ENCODE peak calls at places on chromosome 19, in four cellular contexts. G is GM12878, P is H1, W is K562. T is an unnamed sample.

GRCh38 chr19:11887247-11887617 is 350 bp upstream of the ZNF69 start:
- DNase-seq in P (no peak), W (no peak), G (no peak), T (no peak)

GRCh38 chr19:1864480-1865171 is 1.2 kb upstream of the KLF16 start:
- DNase-seq in P (no peak), G (no peak), W (peak), T (peak)

GRCh38 chr19:8684001-8684902 is 14.3 kb downstream of the ACTL9 start:
- DNase-seq in W (no peak), G (no peak), P (no peak), T (no peak)

GRCh38 chr19:41956621-41957020 is 2.5 kb downstream of the RABAC1 start:
- DNase-seq in W (no peak), G (no peak), P (no peak), T (no peak)

GRCh38 chr19:5621945-5622464 is 571 bp downstream of the SAFB2 start:
- DNase-seq in W (peak), P (no peak), G (no peak), T (no peak)

GRCh38 chr19:15640294-15640903 is at the start of gene CYP4F3:
- DNase-seq in G (no peak), P (no peak), W (peak), T (peak)

GRCh38 chr19:35178701-35179100 is 24.2 kb downstream of the FXYD5 start:
- DNase-seq in G (no peak), W (no peak), P (no peak), T (no peak)

GRCh38 chr19:58562126-58563033 is 4.0 kb upstream of the UBE2M start:
- DNase-seq in P (no peak), G (no peak), W (no peak), T (no peak)

GRCh38 chr19:54017266-54017665 is 25.8 kb downstream of the CACNG6 start:
- DNase-seq in G (no peak), P (no peak), W (no peak), T (no peak)

GRCh38 chr19:54115071-54116063 is at the start of the genes PRPF31 and TFPT:
- DNase-seq in G (peak), P (peak), W (peak), T (peak)

GRCh38 chr19:38583219-38583984 is 34.4 kb downstream of the MAP4K1 start:
- DNase-seq in W (no peak), P (no peak), G (peak), T (no peak)

GRCh38 chr19:49497047-49497789 is 984 bp downstream of the RPS11 start:
- DNase-seq in P (no peak), G (no peak), W (peak), T (no peak)

GRCh38 chr19:4914736-4915501 is 5.6 kb downstream of the UHRF1 start:
- DNase-seq in G (no peak), W (peak), P (no peak), T (no peak)

GRCh38 chr19:39202998-39203355 is 1.1 kb downstream of the SYCN start:
- DNase-seq in G (no peak), W (no peak), P (no peak), T (no peak)

GRCh38 chr19:54188224-54188871 is 1.0 kb downstream of the MBOAT7 start:
- DNase-seq in P (no peak), W (peak), G (no peak), T (no peak)

GRCh38 chr19:6753178-6754031 is 13.8 kb downstream of the SH2D3A start:
- DNase-seq in W (peak), P (peak), G (peak), T (peak)

GRCh38 chr19:57099199-57099661 is 20.6 kb upstream of the USP29 start:
- DNase-seq in P (no peak), G (no peak), W (peak), T (peak)

GRCh38 chr19:29927944-29928669 is 13.9 kb upstream of the URI1 start:
- DNase-seq in G (peak), P (no peak), W (peak), T (peak)

GRCh38 chr19:1747285-1748114 is 5.8 kb upstream of the ONECUT3 start:
- DNase-seq in G (no peak), P (peak), W (peak), T (peak)

GRCh38 chr19:52665529-52665928 is 27.4 kb upstream of the ZNF83 start:
- DNase-seq in W (peak), G (no peak), P (no peak), T (no peak)

GRCh38 chr19:50793558-50794065 is 3.4 kb downstream of the ACP4 start:
- DNase-seq in G (no peak), W (peak), P (no peak), T (no peak)

GRCh38 chr19:47882890-47883289 is 3.2 kb downstream of the SULT2A1 start:
- DNase-seq in G (no peak), W (no peak), P (no peak), T (no peak)

GRCh38 chr19:38122402-38123093 is 101.5 kb downstream of the DPF1 start:
- DNase-seq in P (no peak), G (no peak), W (peak), T (no peak)

GRCh38 chr19:50482271-50482855 is 5.7 kb upstream of the GARIN5A start:
- DNase-seq in P (no peak), G (no peak), W (no peak), T (no peak)

GRCh38 chr19:6536138-6536671 is 5.4 kb downstream of the TNFSF9 start:
- DNase-seq in G (peak), P (no peak), W (peak), T (peak)

GRCh38 chr19:49739098-49739497 is 24.0 kb downstream of the TSKS start:
- DNase-seq in G (no peak), P (no peak), W (no peak), T (no peak)

DNA sequence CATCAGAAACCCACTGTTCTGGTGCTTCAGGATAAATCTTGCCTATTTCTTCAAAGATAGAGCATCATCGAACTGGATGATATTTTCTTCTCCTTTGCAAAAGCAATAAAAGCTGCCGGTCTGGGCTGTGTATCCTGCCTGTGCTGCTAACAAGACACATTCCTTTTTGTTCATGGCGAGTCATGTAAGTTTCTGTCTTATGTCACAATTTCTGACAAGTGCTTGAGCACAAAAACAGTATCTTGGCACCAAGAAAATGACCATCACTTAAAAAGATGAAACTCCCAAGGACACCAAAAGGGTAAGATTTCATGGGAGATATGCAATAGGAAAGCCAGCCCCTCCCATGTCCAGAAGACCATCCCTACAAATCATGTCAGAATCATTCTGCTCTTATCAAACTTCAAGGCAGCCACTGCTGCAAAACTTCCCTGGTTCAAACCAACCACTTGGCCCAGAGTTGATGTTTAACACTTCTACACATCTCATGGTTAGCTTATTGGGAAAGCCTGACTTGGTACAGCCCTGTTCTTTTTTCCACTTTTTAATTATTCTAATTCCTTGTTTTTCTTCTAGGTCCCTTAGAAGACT is 375.4 kb upstream of the ZNF507 start:
- DNase-seq in P (no peak), W (no peak), G (no peak), T (no peak)
- TF ChIP-seq EP300 in P (no peak), W (no peak), G (no peak), T (no peak)

DNA sequence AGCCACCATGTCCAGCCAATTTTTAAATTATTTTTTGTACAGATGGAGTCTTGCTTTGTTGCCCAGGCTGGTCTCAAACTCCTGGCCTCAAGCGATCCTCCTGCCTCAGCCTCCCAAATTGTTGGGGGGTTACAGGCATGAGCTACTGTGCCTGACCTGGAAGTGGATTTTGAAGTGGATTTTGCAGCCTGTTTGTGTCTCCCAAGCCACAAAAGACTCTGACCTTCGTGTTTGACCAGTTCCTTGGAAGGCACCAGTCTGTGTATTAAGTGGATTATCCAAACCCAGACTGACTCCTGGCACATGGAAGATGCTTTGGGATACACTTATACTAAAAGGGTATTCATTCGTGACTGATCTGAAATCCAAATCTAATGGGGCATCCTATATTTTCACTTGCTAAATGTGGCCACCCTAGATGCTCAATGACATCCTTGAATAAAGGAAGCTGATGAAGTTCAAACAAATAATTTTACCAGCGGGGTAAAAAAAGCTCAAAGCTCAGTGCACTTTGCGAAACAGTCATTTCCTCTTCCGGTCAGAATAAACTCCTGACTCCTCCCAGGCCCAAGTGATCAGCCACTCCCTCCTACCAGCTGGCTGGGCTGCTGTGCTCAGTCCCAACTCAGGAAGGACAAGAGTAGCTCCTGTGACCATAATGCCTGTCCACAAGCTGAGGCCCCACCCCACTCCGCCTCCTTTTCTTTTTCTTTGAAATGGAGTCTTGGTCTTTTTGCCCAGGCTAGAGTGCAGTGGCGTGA is 32.6 kb upstream of the GATAD2A start:
- DNase-seq in W (peak), G (no peak), P (no peak), T (peak)
- TF ChIP-seq ATF3 in W (no peak), G (no peak), P (no peak), T (no peak)

DNA sequence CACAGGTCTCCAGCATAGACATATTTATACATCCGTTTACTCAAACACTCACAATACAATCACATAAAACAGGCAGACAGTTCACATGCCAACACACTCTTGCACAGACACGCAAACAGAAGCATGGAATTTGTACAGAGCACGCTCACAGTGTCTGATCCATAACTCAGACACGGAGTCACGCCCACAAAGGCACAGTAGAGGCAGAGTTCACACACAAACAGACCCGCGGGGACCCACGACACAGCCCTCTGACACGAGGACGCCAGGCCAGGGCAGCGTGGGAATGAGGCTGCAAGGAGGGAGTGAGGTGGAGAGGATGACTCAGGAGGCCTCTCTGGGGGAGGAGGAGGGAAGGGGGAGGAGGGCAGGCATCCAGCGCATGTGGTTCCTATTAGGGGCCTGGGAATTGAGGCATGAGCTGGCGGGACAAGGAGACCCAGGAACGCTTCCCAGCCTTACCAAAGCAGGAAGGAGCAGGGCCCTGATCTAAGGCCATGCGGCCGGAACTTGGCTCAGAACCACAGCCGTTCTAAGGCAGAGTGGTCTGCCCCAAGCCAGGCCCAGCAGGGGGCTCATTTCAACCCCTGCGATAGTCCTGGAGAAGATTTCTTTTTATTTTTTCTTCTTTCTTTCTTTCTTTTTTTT is 9.1 kb upstream of the OLFM2 start:
- DNase-seq in W (peak), G (no peak), P (no peak), T (peak)
- TF ChIP-seq EP300 in W (no peak), G (no peak), P (no peak), T (no peak)

GRCh38 chr19:13176345-13176744 is 26.1 kb downstream of the IER2 start:
- DNase-seq in W (no peak), P (no peak), G (no peak), T (no peak)

GRCh38 chr19:13187419-13187818 is 37.2 kb downstream of the IER2 start:
- DNase-seq in G (no peak), W (no peak), P (no peak), T (no peak)

GRCh38 chr19:13181747-13182388 is 31.7 kb downstream of the IER2 start:
- DNase-seq in G (no peak), W (no peak), P (no peak), T (no peak)
- TF ChIP-seq ATF3 in G (no peak), W (no peak), P (no peak), T (no peak)

DNA sequence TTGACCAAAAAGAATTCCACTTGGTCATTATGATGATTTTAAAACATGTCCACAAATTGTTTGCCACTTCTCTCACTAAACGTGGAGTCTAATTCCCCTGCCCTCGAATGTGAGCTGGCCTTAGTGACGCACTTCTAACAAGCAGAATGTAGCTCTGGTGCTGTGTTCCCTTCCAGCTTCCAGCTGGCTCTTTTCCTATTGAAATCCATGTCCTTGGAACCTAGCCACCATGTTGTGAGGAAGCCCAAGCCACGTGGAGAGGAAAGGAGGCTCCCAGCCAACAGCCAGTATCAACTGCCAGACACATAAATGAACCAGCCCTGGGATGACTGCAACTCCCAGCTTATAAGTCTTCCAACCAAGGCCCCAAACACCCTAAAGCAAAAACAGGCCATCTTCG is 23.6 kb upstream of the CEBPA start:
- DNase-seq in W (no peak), G (no peak), P (no peak), T (no peak)
- TF ChIP-seq EP300 in W (no peak), G (no peak), P (no peak), T (no peak)

T was measured in HepG2.